ENCODE peak calls at places on chromosomes 12 and 14, in nine cellular contexts. D is Peyer's patch, S is neural progenitor cell, M is lower leg skin, L is upper lobe of right lung, X is HepG2, F is cardiac fibroblast, J is DND-41, R is fibroblast of mammary gland. Z is an unnamed sample.

GRCh38 chr14:97477353-97477752 is 680.2 kb downstream of the VRK1 start:
- DNase-seq in L (no peak), D (no peak), J (no peak), X (no peak), R (no peak), F (no peak), M (no peak), S (no peak), Z (no peak)

GRCh38 chr14:32078794-32079663 is 1.9 kb downstream of the ARHGAP5 start:
- DNase-seq in M (no peak), D (no peak), F (peak; percentile 50), L (no peak), R (peak; percentile 30), J (no peak), X (peak; percentile 96), S (peak; percentile 24), Z (no peak)

GRCh38 chr12:105013892-105014291 is 27.8 kb downstream of the NOPCHAP1 start:
- DNase-seq in J (no peak), M (no peak), R (peak; percentile 14), F (no peak), X (no peak), S (no peak), L (no peak), D (no peak), Z (peak; percentile 28)

GRCh38 chr12:67045650-67046049 is 223.5 kb upstream of the CAND1 start:
- DNase-seq in J (no peak), L (no peak), D (no peak), F (no peak), S (no peak), R (no peak), X (no peak), M (no peak), Z (no peak)

GRCh38 chr12:107322063-107322462 is 228.7 kb upstream of the CRY1 start:
- DNase-seq in X (no peak), M (no peak), F (no peak), J (peak; percentile 22), R (no peak), D (no peak), L (no peak), S (no peak), Z (peak; percentile 87)

GRCh38 chr14:85535916-85536834 is 6.2 kb downstream of the FLRT2 start:
- DNase-seq in M (no peak), J (no peak), F (peak; percentile 76), R (peak; percentile 79), D (no peak), S (peak; percentile 28), X (peak; percentile 12), L (no peak), Z (peak; percentile 7)

GRCh38 chr12:131897276-131897675 is 2.9 kb downstream of the ULK1 start:
- DNase-seq in F (no peak), M (no peak), D (no peak), R (no peak), X (no peak), J (no peak), S (no peak), L (no peak), Z (no peak)

GRCh38 chr12:31603546-31604009 is 12.6 kb upstream of the DENND5B start:
- DNase-seq in F (no peak), L (no peak), S (no peak), J (no peak), M (no peak), D (peak; percentile 75), X (no peak), R (no peak), Z (no peak)

GRCh38 chr12:106274575-106275081 is 26.8 kb upstream of the CKAP4 start:
- DNase-seq in X (peak; percentile 87), D (no peak), F (peak; percentile 43), R (peak; percentile 49), L (no peak), J (no peak), S (no peak), M (no peak), Z (no peak)

GRCh38 chr14:26008290-26008689 is 589.5 kb downstream of the NOVA1 start:
- DNase-seq in X (no peak), J (no peak), L (no peak), F (peak; percentile 27), R (peak; percentile 65), M (no peak), D (no peak), S (peak; percentile 55), Z (peak; percentile 33)

GRCh38 chr14:22569749-22570131 is 19.3 kb downstream of the DAD1 start:
- DNase-seq in F (no peak), R (no peak), M (no peak), J (no peak), S (no peak), X (no peak), D (no peak), L (no peak), Z (no peak)
- H3K4me3 ChIP-seq in F (no peak overlapping the region), R (no peak overlapping the region), M (no peak overlapping the region), J (no peak overlapping the region), S (no peak overlapping the region), X (no peak overlapping the region), D (peak overlapping the region; percentile 3), L (no peak overlapping the region), Z (peak overlapping the region; percentile 36)

GRCh38 chr12:132908145-132909029 is 21.0 kb upstream of the CHFR start:
- DNase-seq in S (peak; percentile 99), J (peak; percentile 52), L (peak; percentile 95), M (peak; percentile 92), X (no peak), R (peak; percentile 98), F (peak; percentile 99), D (peak; percentile 90), Z (peak; percentile 86)

GRCh38 chr12:132909030-132909368 is 21.6 kb upstream of the CHFR start:
- DNase-seq in S (no peak), M (no peak), D (no peak), R (no peak), X (no peak), F (no peak), L (no peak), J (no peak), Z (no peak)

GRCh38 chr12:132907216-132907615 is 19.8 kb upstream of the CHFR start:
- DNase-seq in F (no peak), L (no peak), R (no peak), S (no peak), M (no peak), J (no peak), X (no peak), D (no peak), Z (no peak)

GRCh38 chr12:132899033-132899432 is 11.6 kb upstream of the CHFR start:
- DNase-seq in S (no peak), J (no peak), M (no peak), D (no peak), F (peak; percentile 35), X (no peak), L (no peak), R (no peak), Z (no peak)

GRCh38 chr12:132904718-132905328 is 17.4 kb upstream of the CHFR start:
- DNase-seq in S (peak; percentile 90), L (peak; percentile 91), M (peak; percentile 42), J (no peak), X (no peak), F (peak; percentile 55), R (peak; percentile 57), D (peak; percentile 76), Z (no peak)
- H3K4me3 ChIP-seq in S (no peak overlapping the region), L (peak overlapping the region; percentile 29), M (no peak overlapping the region), J (no peak overlapping the region), X (no peak overlapping the region), F (no peak overlapping the region), R (no peak overlapping the region), D (no peak overlapping the region), Z (no peak overlapping the region)

GRCh38 chr12:109879332-109880048 is 851 bp downstream of the GLTP start:
- DNase-seq in X (no peak), S (peak; percentile 32), R (peak; percentile 9), J (no peak), M (no peak), D (no peak), F (peak; percentile 26), L (no peak), Z (no peak)

GRCh38 chr12:109878247-109878625 is 2.1 kb downstream of the GLTP start:
- DNase-seq in D (no peak), X (no peak), J (no peak), R (no peak), S (no peak), L (no peak), F (no peak), M (no peak), Z (no peak)

GRCh38 chr12:109877504-109878246 is 2.7 kb downstream of the GLTP start:
- DNase-seq in L (no peak), D (no peak), S (no peak), X (no peak), M (no peak), F (no peak), J (no peak), R (no peak), Z (no peak)

GRCh38 chr12:109880049-109880931 is at the start of gene GLTP:
- DNase-seq in J (peak; percentile 88), D (peak; percentile 84), X (peak; percentile 58), F (peak; percentile 62), L (peak; percentile 94), S (peak; percentile 97), M (peak; percentile 67), R (peak; percentile 52), Z (peak; percentile 91)

DNA sequence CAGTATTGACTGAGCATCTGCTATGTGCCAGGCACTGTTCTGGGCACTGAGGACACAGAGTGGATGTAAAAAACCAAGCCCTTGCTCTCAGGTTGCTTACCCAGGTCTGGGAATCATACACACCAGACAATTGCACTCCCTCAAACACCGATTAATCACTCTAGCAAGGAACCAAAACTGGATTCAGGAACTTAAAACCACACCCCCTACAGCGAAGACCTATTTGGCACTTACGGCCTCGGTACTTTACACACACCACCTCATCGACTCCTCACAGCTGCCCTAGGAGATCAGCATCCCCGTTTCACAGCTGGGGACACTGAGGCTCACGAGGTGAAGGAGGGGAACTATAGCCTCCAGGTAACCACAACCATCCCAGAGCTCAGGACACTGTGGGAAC is 1.6 kb downstream of the GLTP start:
- DNase-seq in X (no peak), D (no peak), S (no peak), F (no peak), L (no peak), R (no peak), M (no peak), J (no peak), Z (no peak)
- H3K4me3 ChIP-seq in X (peak overlapping the region; percentile 92), D (peak overlapping the region; percentile 68), S (peak overlapping the region; percentile 90), F (peak overlapping the region; percentile 79), L (peak overlapping the region; percentile 75), R (peak overlapping the region; percentile 92), M (peak overlapping the region; percentile 39), J (peak overlapping the region; percentile 84), Z (no peak overlapping the region)

GRCh38 chr12:47772738-47773061 is 338 bp upstream of the SLC48A1 start:
- DNase-seq in R (no peak), F (no peak), L (no peak), S (no peak), M (no peak), X (no peak), J (no peak), D (no peak), Z (no peak)
- H3K4me3 ChIP-seq in R (peak overlapping the region; percentile 54), F (peak overlapping the region; percentile 46), L (peak overlapping the region; percentile 93), S (peak overlapping the region; percentile 100), M (no peak overlapping the region), X (peak overlapping the region; percentile 50), J (peak overlapping the region; percentile 70), D (peak overlapping the region; percentile 97), Z (peak overlapping the region; percentile 44)

DNA sequence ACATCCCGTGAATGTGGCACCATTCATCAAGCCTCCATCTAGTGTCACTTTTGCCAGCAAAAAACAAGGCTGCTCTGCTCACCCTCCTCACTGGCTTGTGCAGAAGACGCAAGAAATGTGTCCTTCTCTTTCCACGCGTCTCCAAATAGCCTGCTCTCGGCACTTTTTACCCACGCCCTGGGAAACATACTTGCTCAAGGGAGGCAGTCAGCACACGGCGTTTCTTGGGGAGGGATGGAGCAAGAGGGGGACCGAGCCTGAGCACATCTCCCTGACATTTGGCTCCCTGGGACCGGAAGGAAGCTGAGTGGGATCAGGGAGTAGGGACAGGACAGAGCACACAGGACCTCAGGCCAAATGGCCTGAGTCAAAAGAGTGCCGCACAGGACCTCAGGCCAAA is 7.3 kb downstream of the BCL11B start:
- DNase-seq in J (no peak), F (no peak), D (no peak), X (no peak), M (no peak), L (no peak), R (no peak), S (no peak), Z (no peak)
- H3K4me3 ChIP-seq in J (peak overlapping the region; percentile 69), F (no peak overlapping the region), D (no peak overlapping the region), X (no peak overlapping the region), M (no peak overlapping the region), L (no peak overlapping the region), R (no peak overlapping the region), S (no peak overlapping the region), Z (no peak overlapping the region)